ENCODE peak calls at places on chromosomes 1 and 21, in nine cellular contexts. C is hepatocyte, G is esophagus squamous epithelium, K is GM23248, V is OCI-LY7, L is kidney, M is pancreas, Z is SJSA1, P is transverse colon. N is an unnamed sample.

GRCh38 chr1:21622466-21623315 is 46.5 kb downstream of the RAP1GAP start:
- DNase-seq in C (peak; percentile 90), V (no peak), G (no peak), P (peak; percentile 71), Z (no peak), L (no peak), K (peak; percentile 39), M (peak; percentile 66), N (no peak)

GRCh38 chr1:227911376-227911775 is 36.4 kb downstream of the WNT9A start:
- DNase-seq in G (no peak), P (no peak), L (no peak), C (no peak), K (no peak), V (no peak), Z (no peak), M (no peak), N (no peak)

GRCh38 chr1:208137144-208137682 is 107.0 kb downstream of the PLXNA2 start:
- DNase-seq in M (no peak), G (no peak), P (no peak), L (no peak), Z (no peak), K (peak; percentile 50), C (no peak), V (no peak), N (no peak)

GRCh38 chr1:35452086-35452485 is 105.1 kb downstream of the KIAA0319L start:
- DNase-seq in C (peak; percentile 65), M (no peak), K (peak; percentile 84), G (no peak), P (peak; percentile 29), Z (no peak), V (no peak), L (no peak), N (peak; percentile 26)

GRCh38 chr1:99557556-99558256 is 88.2 kb upstream of the PALMD start:
- DNase-seq in Z (no peak), K (peak; percentile 94), G (no peak), P (no peak), M (no peak), L (no peak), V (no peak), C (no peak), N (no peak)

GRCh38 chr1:86277909-86278308 is 118.2 kb downstream of the ODF2L start:
- DNase-seq in G (no peak), M (no peak), C (no peak), Z (no peak), V (no peak), P (no peak), K (no peak), L (no peak), N (no peak)

GRCh38 chr1:61120998-61121397 is 38.6 kb downstream of the NFIA start:
- DNase-seq in P (no peak), V (no peak), G (no peak), L (no peak), Z (no peak), M (no peak), C (no peak), K (peak; percentile 76), N (no peak)

GRCh38 chr1:116997666-116998065 is 3.9 kb upstream of the CD101 start:
- DNase-seq in M (no peak), Z (no peak), L (no peak), C (no peak), K (peak; percentile 29), P (no peak), V (no peak), G (no peak), N (no peak)

GRCh38 chr1:182142621-182143020 is 81.1 kb upstream of the ZNF648 start:
- DNase-seq in G (no peak), L (no peak), V (no peak), P (no peak), M (no peak), K (no peak), Z (no peak), C (no peak), N (no peak)

GRCh38 chr1:40476924-40477679 is at the start of gene ZFP69:
- DNase-seq in V (peak; percentile 86), K (peak; percentile 84), Z (peak; percentile 78), M (peak; percentile 68), P (peak; percentile 76), G (peak; percentile 8), L (peak; percentile 91), C (peak; percentile 86), N (peak; percentile 28)

GRCh38 chr1:85219853-85220610 is 19.2 kb upstream of the SYDE2 start:
- DNase-seq in K (no peak), V (no peak), P (no peak), L (no peak), C (no peak), G (no peak), Z (no peak), M (no peak), N (no peak)

GRCh38 chr1:226888816-226889215 is 18.4 kb downstream of the PSEN2 start:
- DNase-seq in P (no peak), C (no peak), G (no peak), M (no peak), Z (no peak), K (no peak), V (no peak), L (no peak), N (no peak)

GRCh38 chr1:197781998-197782718 is 6.9 kb upstream of the DENND1B start:
- DNase-seq in Z (no peak), K (peak; percentile 66), V (no peak), G (no peak), L (no peak), C (no peak), P (no peak), M (no peak), N (no peak)

GRCh38 chr1:181483561-181484291 is 409 bp downstream of the CACNA1E start:
- DNase-seq in L (no peak), K (no peak), Z (no peak), C (no peak), V (no peak), G (no peak), M (no peak), P (no peak), N (no peak)

GRCh38 chr1:202578001-202578500 is 132.2 kb downstream of the SYT2 start:
- DNase-seq in K (no peak), G (no peak), V (no peak), Z (no peak), M (no peak), C (no peak), L (no peak), P (no peak), N (no peak)

GRCh38 chr1:36323636-36324321 is at the start of gene EVA1B:
- DNase-seq in Z (peak; percentile 89), G (no peak), C (peak; percentile 90), P (peak; percentile 79), K (peak; percentile 79), L (peak; percentile 95), V (peak; percentile 29), M (peak; percentile 69), N (peak; percentile 19)

DNA sequence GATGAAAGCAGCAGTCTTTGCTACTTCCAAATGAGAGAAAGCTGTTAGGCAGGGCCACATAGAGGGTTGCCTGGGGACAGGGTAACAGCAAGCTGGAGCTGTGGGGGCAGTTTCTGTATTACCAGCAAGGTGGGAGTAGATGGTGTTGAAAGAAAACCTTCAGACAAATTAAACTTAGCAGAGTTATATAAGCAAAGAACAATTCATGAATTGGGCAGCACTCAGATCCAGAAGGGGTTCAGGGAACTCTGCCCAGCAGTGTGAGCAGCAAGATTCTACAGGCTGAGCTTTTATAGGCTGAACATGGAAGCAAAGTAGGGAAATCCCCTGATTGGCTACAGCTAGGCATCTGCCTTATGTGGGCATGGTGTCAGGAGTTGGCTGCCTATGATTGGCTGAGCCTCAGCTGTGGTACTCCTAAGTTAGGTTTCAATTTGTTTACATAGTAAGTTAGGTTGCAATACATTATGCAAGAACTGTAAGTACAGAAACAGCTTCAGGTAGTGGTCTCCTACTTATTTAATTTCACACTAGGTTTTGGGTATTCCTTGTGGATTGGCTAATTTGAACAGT is 64.1 kb upstream of the TMPRSS2 start:
- DNase-seq in V (peak; percentile 2), L (no peak), P (no peak), G (no peak), M (no peak), K (no peak), Z (no peak), C (no peak), N (no peak)
- H3K27ac ChIP-seq in V (no peak overlapping the region), L (no peak overlapping the region), P (no peak overlapping the region), G (no peak overlapping the region), M (no peak overlapping the region), K (no peak overlapping the region), Z (no peak overlapping the region), C (no peak overlapping the region), N (no peak overlapping the region)

DNA sequence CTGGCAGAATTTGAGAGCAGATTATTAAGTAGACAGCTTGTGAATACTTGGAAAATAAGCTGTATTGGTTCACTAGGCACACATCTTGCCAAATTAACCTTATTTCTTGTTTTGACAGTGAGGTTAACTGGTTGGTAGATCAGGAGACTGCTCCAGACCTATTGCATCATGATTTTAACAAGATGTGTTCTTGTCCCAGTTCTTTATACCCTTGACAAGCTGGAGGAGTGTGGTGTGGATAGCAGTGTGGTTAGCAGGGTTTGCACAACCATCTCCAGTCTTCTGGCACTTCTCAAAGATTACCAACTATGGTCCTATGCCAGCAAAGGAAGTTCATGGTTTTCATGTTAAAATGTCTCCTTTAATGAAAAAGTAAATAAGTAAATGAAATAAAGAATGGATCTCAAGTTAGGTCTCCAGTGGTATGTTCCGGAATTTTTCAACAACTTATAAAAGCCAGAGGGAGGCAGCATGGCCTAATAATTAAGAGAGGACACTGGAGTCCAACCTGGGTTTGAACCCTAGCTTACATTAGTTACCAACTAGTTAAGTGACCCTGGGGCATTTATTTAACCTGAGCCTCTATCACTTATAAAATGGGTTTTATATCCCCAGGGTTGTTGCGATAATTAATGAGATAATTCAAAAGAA is 34.1 kb downstream of the DDX20 start:
- DNase-seq in L (no peak), K (peak; percentile 49), P (no peak), Z (no peak), M (no peak), C (no peak), V (no peak), G (no peak), N (no peak)
- H3K27ac ChIP-seq in L (no peak overlapping the region), K (peak overlapping the region; percentile 12), P (no peak overlapping the region), Z (no peak overlapping the region), M (no peak overlapping the region), C (no peak overlapping the region), V (no peak overlapping the region), G (no peak overlapping the region), N (no peak overlapping the region)

GRCh38 chr1:91885331-91885715 is 628 bp downstream of the TGFBR3 start:
- DNase-seq in Z (no peak), G (no peak), V (no peak), C (peak; percentile 30), M (peak; percentile 48), P (peak; percentile 44), K (peak; percentile 69), L (peak; percentile 84), N (no peak)
- H3K27ac ChIP-seq in Z (peak overlapping the region; percentile 29), G (peak overlapping the region; percentile 90), V (no peak overlapping the region), C (peak overlapping the region; percentile 79), M (peak overlapping the region; percentile 91), P (peak overlapping the region; percentile 87), K (peak overlapping the region; percentile 76), L (peak overlapping the region; percentile 90), N (peak overlapping the region; percentile 52)

GRCh38 chr1:8497196-8497878 is 179.4 kb downstream of the SLC45A1 start:
- DNase-seq in G (no peak), L (no peak), C (no peak), P (no peak), M (no peak), K (peak; percentile 84), Z (no peak), V (peak; percentile 84), N (no peak)
- H3K27ac ChIP-seq in G (peak overlapping the region; percentile 61), L (no peak overlapping the region), C (peak overlapping the region; percentile 39), P (peak overlapping the region; percentile 44), M (no peak overlapping the region), K (peak overlapping the region; percentile 60), Z (no peak overlapping the region), V (peak overlapping the region; percentile 94), N (no peak overlapping the region)

GRCh38 chr1:153962088-153963029 is 978 bp downstream of the SLC39A1 start:
- DNase-seq in C (peak; percentile 79), G (no peak), M (no peak), V (no peak), L (peak; percentile 82), P (peak; percentile 47), K (peak; percentile 83), Z (peak; percentile 69), N (no peak)
- H3K27ac ChIP-seq in C (peak overlapping the region; percentile 98), G (peak overlapping the region; percentile 95), M (peak overlapping the region; percentile 83), V (peak overlapping the region; percentile 63), L (peak overlapping the region; percentile 96), P (peak overlapping the region; percentile 89), K (peak overlapping the region; percentile 81), Z (peak overlapping the region; percentile 80), N (peak overlapping the region; percentile 89)

N was measured in caudate nucleus.